ENCODE peak calls at places on chromosomes 1 and 21, in eight cellular contexts. One of them, this sample, is unnamed.

GRCh38 chr21:42400525-42400924 is 3.2 kb upstream of the UBASH3A start:
- DNase-seq in stimulated activated naive CD8-positive, alpha-beta T cell treated with anti-CD3 and anti-CD28 coated beads, Interleukin-15, Interleukin-2, amounts not matched to agents 100 U/mL and 50 U/mL, for 24 hours: no peak
- DNase-seq in fibroblast of pulmonary artery: peak
- DNase-seq in globus pallidus: no peak
- DNase-seq in left cardiac atrium: no peak
- DNase-seq in stimulated activated naive B cell treated with anti-CD40 and anti-IgM and Interleukin-4, amounts not matched to agents 10 μg/mL and 1 μg/mL and 100 μg/mL, for 72 hours: no peak
- DNase-seq in activated T-cell treated with anti-CD3 and anti-CD28 coated beads for 48 hours: no peak
- DNase-seq in CD8-positive, alpha-beta memory T cell: no peak
- DNase-seq in this sample: no peak

GRCh38 chr1:207876129-207876528 is 34.8 kb downstream of the CD34 start:
- DNase-seq in stimulated activated naive B cell treated with anti-CD40 and anti-IgM and Interleukin-4, amounts not matched to agents 10 μg/mL and 1 μg/mL and 100 μg/mL, for 72 hours: no peak
- DNase-seq in activated T-cell treated with anti-CD3 and anti-CD28 coated beads for 48 hours: no peak
- DNase-seq in CD8-positive, alpha-beta memory T cell: no peak
- DNase-seq in globus pallidus: no peak
- DNase-seq in stimulated activated naive CD8-positive, alpha-beta T cell treated with anti-CD3 and anti-CD28 coated beads, Interleukin-15, Interleukin-2, amounts not matched to agents 100 U/mL and 50 U/mL, for 24 hours: no peak
- DNase-seq in left cardiac atrium: no peak
- DNase-seq in fibroblast of pulmonary artery: no peak
- DNase-seq in this sample: no peak

GRCh38 chr1:10429868-10430215 is 391 bp upstream of the CENPS start:
- DNase-seq in globus pallidus: no peak
- DNase-seq in stimulated activated naive CD8-positive, alpha-beta T cell treated with anti-CD3 and anti-CD28 coated beads, Interleukin-15, Interleukin-2, amounts not matched to agents 100 U/mL and 50 U/mL, for 24 hours: peak
- DNase-seq in CD8-positive, alpha-beta memory T cell: no peak
- DNase-seq in left cardiac atrium: no peak
- DNase-seq in fibroblast of pulmonary artery: peak
- DNase-seq in activated T-cell treated with anti-CD3 and anti-CD28 coated beads for 48 hours: no peak
- DNase-seq in stimulated activated naive B cell treated with anti-CD40 and anti-IgM and Interleukin-4, amounts not matched to agents 10 μg/mL and 1 μg/mL and 100 μg/mL, for 72 hours: no peak
- DNase-seq in this sample: no peak

GRCh38 chr21:44093761-44094160 is 13.4 kb upstream of the PWP2 start:
- DNase-seq in globus pallidus: no peak
- DNase-seq in left cardiac atrium: no peak
- DNase-seq in CD8-positive, alpha-beta memory T cell: no peak
- DNase-seq in stimulated activated naive B cell treated with anti-CD40 and anti-IgM and Interleukin-4, amounts not matched to agents 10 μg/mL and 1 μg/mL and 100 μg/mL, for 72 hours: no peak
- DNase-seq in fibroblast of pulmonary artery: no peak
- DNase-seq in activated T-cell treated with anti-CD3 and anti-CD28 coated beads for 48 hours: no peak
- DNase-seq in stimulated activated naive CD8-positive, alpha-beta T cell treated with anti-CD3 and anti-CD28 coated beads, Interleukin-15, Interleukin-2, amounts not matched to agents 100 U/mL and 50 U/mL, for 24 hours: peak
- DNase-seq in this sample: no peak

GRCh38 chr21:19507682-19508260 is 1104.2 kb upstream of the TMPRSS15 start:
- DNase-seq in stimulated activated naive B cell treated with anti-CD40 and anti-IgM and Interleukin-4, amounts not matched to agents 10 μg/mL and 1 μg/mL and 100 μg/mL, for 72 hours: no peak
- DNase-seq in CD8-positive, alpha-beta memory T cell: no peak
- DNase-seq in stimulated activated naive CD8-positive, alpha-beta T cell treated with anti-CD3 and anti-CD28 coated beads, Interleukin-15, Interleukin-2, amounts not matched to agents 100 U/mL and 50 U/mL, for 24 hours: no peak
- DNase-seq in activated T-cell treated with anti-CD3 and anti-CD28 coated beads for 48 hours: no peak
- DNase-seq in globus pallidus: no peak
- DNase-seq in fibroblast of pulmonary artery: peak
- DNase-seq in left cardiac atrium: no peak
- DNase-seq in this sample: no peak

GRCh38 chr21:42262826-42263225 is 43.9 kb downstream of the ABCG1 start:
- DNase-seq in activated T-cell treated with anti-CD3 and anti-CD28 coated beads for 48 hours: no peak
- DNase-seq in fibroblast of pulmonary artery: peak
- DNase-seq in stimulated activated naive CD8-positive, alpha-beta T cell treated with anti-CD3 and anti-CD28 coated beads, Interleukin-15, Interleukin-2, amounts not matched to agents 100 U/mL and 50 U/mL, for 24 hours: no peak
- DNase-seq in left cardiac atrium: peak
- DNase-seq in globus pallidus: no peak
- DNase-seq in stimulated activated naive B cell treated with anti-CD40 and anti-IgM and Interleukin-4, amounts not matched to agents 10 μg/mL and 1 μg/mL and 100 μg/mL, for 72 hours: no peak
- DNase-seq in CD8-positive, alpha-beta memory T cell: no peak
- DNase-seq in this sample: no peak

GRCh38 chr1:106232128-106232527 is 824.3 kb upstream of the PRMT6 start:
- DNase-seq in globus pallidus: no peak
- DNase-seq in left cardiac atrium: no peak
- DNase-seq in stimulated activated naive B cell treated with anti-CD40 and anti-IgM and Interleukin-4, amounts not matched to agents 10 μg/mL and 1 μg/mL and 100 μg/mL, for 72 hours: no peak
- DNase-seq in fibroblast of pulmonary artery: no peak
- DNase-seq in CD8-positive, alpha-beta memory T cell: no peak
- DNase-seq in stimulated activated naive CD8-positive, alpha-beta T cell treated with anti-CD3 and anti-CD28 coated beads, Interleukin-15, Interleukin-2, amounts not matched to agents 100 U/mL and 50 U/mL, for 24 hours: no peak
- DNase-seq in activated T-cell treated with anti-CD3 and anti-CD28 coated beads for 48 hours: no peak
- DNase-seq in this sample: no peak

GRCh38 chr1:76330993-76331603 is 256.6 kb downstream of the ST6GALNAC3 start:
- DNase-seq in globus pallidus: peak
- DNase-seq in left cardiac atrium: no peak
- DNase-seq in activated T-cell treated with anti-CD3 and anti-CD28 coated beads for 48 hours: peak
- DNase-seq in CD8-positive, alpha-beta memory T cell: peak
- DNase-seq in stimulated activated naive CD8-positive, alpha-beta T cell treated with anti-CD3 and anti-CD28 coated beads, Interleukin-15, Interleukin-2, amounts not matched to agents 100 U/mL and 50 U/mL, for 24 hours: peak
- DNase-seq in stimulated activated naive B cell treated with anti-CD40 and anti-IgM and Interleukin-4, amounts not matched to agents 10 μg/mL and 1 μg/mL and 100 μg/mL, for 72 hours: peak
- DNase-seq in fibroblast of pulmonary artery: peak
- DNase-seq in this sample: peak